ENCODE peak calls at places on chromosomes 3 and 15, in seven cellular contexts. W is trophoblast cell; Z is CD8-positive, alpha-beta T cell; A is foreskin keratinocyte; F is A549; C is body of pancreas; V is naive thymus-derived CD4-positive, alpha-beta T cell. G is an unnamed sample.

GRCh38 chr15:71282086-71282485 is 166.8 kb downstream of the THSD4 start:
- DNase-seq in C (no peak), Z (no peak), F (no peak), A (no peak), V (no peak), W (peak; percentile 15), G (no peak)

GRCh38 chr15:68843425-68844311 is 23.0 kb upstream of the ANP32A start:
- DNase-seq in W (peak; percentile 28), Z (no peak), V (peak; percentile 34), F (no peak), C (peak; percentile 23), A (peak; percentile 8), G (no peak)

GRCh38 chr3:159029306-159030026 is 227.6 kb downstream of the MFSD1 start:
- DNase-seq in C (no peak), Z (no peak), W (no peak), F (no peak), A (no peak), V (no peak), G (no peak)

GRCh38 chr15:64247535-64247905 is 84.7 kb upstream of the PPIB start:
- DNase-seq in C (no peak), V (no peak), W (no peak), Z (no peak), F (no peak), A (no peak), G (no peak)

GRCh38 chr3:172536993-172537419 is 13.8 kb upstream of the TNFSF10 start:
- DNase-seq in V (peak; percentile 32), A (peak; percentile 98), W (no peak), C (no peak), F (no peak), Z (no peak), G (no peak)

GRCh38 chr15:61216519-61216918 is 12.6 kb downstream of the RORA start:
- DNase-seq in Z (no peak), A (no peak), V (no peak), F (no peak), C (no peak), W (no peak), G (no peak)

GRCh38 chr3:194306109-194306686 is 44.9 kb downstream of the CPN2 start:
- DNase-seq in A (no peak), W (no peak), V (peak; percentile 75), Z (peak; percentile 17), F (no peak), C (no peak), G (no peak)

GRCh38 chr15:40103124-40103858 is 5.4 kb downstream of the BMF start:
- DNase-seq in F (no peak), C (peak; percentile 95), V (no peak), A (peak; percentile 84), Z (no peak), W (peak; percentile 85), G (peak; percentile 58)

GRCh38 chr15:25793354-25794050 is 69.6 kb downstream of the ATP10A start:
- DNase-seq in Z (no peak), F (no peak), C (no peak), W (no peak), V (no peak), A (no peak), G (no peak)

GRCh38 chr3:179224584-179224983 is 26.3 kb downstream of the KCNMB3 start:
- DNase-seq in A (no peak), Z (no peak), F (no peak), V (no peak), C (no peak), W (no peak), G (no peak)
- H3K27ac ChIP-seq in A (no peak overlapping the region), Z (no peak overlapping the region), F (no peak overlapping the region), V (no peak overlapping the region), C (no peak overlapping the region), W (no peak overlapping the region), G (no peak overlapping the region)

GRCh38 chr3:113531826-113532697 is at the start of gene SIDT1:
- DNase-seq in W (peak; percentile 18), F (peak; percentile 31), A (peak; percentile 36), Z (peak; percentile 50), V (peak; percentile 87), C (peak; percentile 60), G (no peak)
- H3K27ac ChIP-seq in W (no peak within 1 kb of the TSS), F (peak within 1 kb of the TSS; percentile 57), A (no peak within 1 kb of the TSS), Z (peak within 1 kb of the TSS; percentile 87), V (peak within 1 kb of the TSS; percentile 95), C (peak within 1 kb of the TSS; percentile 40), G (no peak within 1 kb of the TSS)

GRCh38 chr3:126961791-126962461 is 21.0 kb upstream of the PLXNA1 start:
- DNase-seq in W (peak; percentile 9), C (peak; percentile 11), V (no peak), A (no peak), Z (no peak), F (no peak), G (no peak)
- H3K27ac ChIP-seq in W (no peak overlapping the region), C (no peak overlapping the region), V (no peak overlapping the region), A (no peak overlapping the region), Z (no peak overlapping the region), F (no peak overlapping the region), G (no peak overlapping the region)

DNA sequence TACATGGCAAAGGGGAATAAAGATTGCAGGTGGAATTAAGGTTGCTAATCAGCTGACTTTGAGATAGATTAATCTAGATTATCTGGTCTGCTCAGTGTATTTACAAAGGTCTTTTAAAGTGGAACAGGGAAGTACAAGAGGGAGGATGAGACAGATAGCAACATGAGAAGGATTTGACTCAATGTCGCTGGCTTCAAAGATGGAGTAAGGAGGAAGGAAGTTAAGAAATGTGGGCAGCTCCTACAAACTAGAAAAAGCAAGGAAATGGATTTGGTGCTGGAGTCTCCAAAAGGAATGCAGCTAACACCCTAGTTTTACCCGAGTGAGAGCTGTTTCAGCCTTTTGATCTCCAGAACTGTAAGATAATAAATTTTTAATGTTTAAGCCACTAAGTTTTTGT is 180.7 kb upstream of the TTC14 start:
- DNase-seq in C (no peak), F (no peak), W (no peak), V (no peak), Z (no peak), A (no peak), G (no peak)
- H3K27ac ChIP-seq in C (no peak overlapping the region), F (no peak overlapping the region), W (no peak overlapping the region), V (no peak overlapping the region), Z (no peak overlapping the region), A (peak overlapping the region; percentile 55), G (no peak overlapping the region)

G was measured in caudate nucleus.